ENCODE peak calls at places on chromosomes 7 and 10, in four cellular contexts. One of them, this sample, is unnamed.

GRCh38 chr10:71344916-71345557 is 26.0 kb downstream of the SLC29A3 start:
- DNase-seq in GM23338: no peak
- DNase-seq in heart left ventricle: no peak
- DNase-seq in brain microvascular endothelial cell: no peak
- DNase-seq in this sample: no peak

GRCh38 chr10:83965473-83965872 is 173.8 kb upstream of the GHITM start:
- DNase-seq in heart left ventricle: no peak
- DNase-seq in brain microvascular endothelial cell: no peak
- DNase-seq in GM23338: peak
- DNase-seq in this sample: no peak

GRCh38 chr7:80826520-80827237 is 92.2 kb downstream of the SEMA3C start:
- DNase-seq in GM23338: no peak
- DNase-seq in brain microvascular endothelial cell: peak
- DNase-seq in heart left ventricle: no peak
- DNase-seq in this sample: peak

GRCh38 chr10:123146013-123146891 is 1.7 kb upstream of the HMX2 start:
- DNase-seq in brain microvascular endothelial cell: no peak
- DNase-seq in GM23338: peak
- DNase-seq in heart left ventricle: no peak
- DNase-seq in this sample: no peak

GRCh38 chr10:128130051-128130450 is 3.8 kb upstream of the MKI67 start:
- DNase-seq in GM23338: no peak
- DNase-seq in brain microvascular endothelial cell: no peak
- DNase-seq in heart left ventricle: no peak
- DNase-seq in this sample: peak

GRCh38 chr7:48780862-48781261 is 143.5 kb upstream of the CDC14C start:
- DNase-seq in heart left ventricle: no peak
- DNase-seq in brain microvascular endothelial cell: no peak
- DNase-seq in GM23338: no peak
- DNase-seq in this sample: no peak

GRCh38 chr10:62047240-62047897 is 145.9 kb downstream of the ARID5B start:
- DNase-seq in heart left ventricle: no peak
- DNase-seq in GM23338: no peak
- DNase-seq in brain microvascular endothelial cell: peak
- DNase-seq in this sample: no peak

GRCh38 chr10:78997635-78998618 is 70.8 kb upstream of the ZMIZ1 start:
- DNase-seq in brain microvascular endothelial cell: no peak
- DNase-seq in GM23338: no peak
- DNase-seq in heart left ventricle: no peak
- DNase-seq in this sample: no peak

GRCh38 chr7:1873070-1873405 is 203.0 kb downstream of the ELFN1 start:
- DNase-seq in brain microvascular endothelial cell: no peak
- DNase-seq in heart left ventricle: no peak
- DNase-seq in GM23338: no peak
- DNase-seq in this sample: no peak

DNA sequence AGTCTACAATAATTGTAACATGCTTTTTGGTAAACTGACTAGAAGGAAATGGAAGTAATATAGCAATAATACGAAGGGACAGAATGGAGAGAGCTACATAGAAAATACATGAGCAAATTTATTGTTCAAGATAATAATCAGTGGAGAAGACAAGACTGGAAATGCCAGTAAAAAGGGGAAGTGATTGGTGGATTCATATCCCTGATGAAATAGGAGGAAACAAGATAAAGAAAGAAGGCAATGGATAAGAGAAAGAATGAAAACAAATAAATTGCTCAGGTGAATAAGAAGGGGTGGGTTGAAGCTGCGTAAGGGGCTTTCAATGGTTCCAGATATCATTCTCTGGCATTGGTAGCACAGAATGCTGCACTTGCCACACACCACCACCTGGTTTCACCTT is 135.9 kb downstream of the LRRN3 start:
- DNase-seq in GM23338: no peak
- DNase-seq in heart left ventricle: no peak
- DNase-seq in brain microvascular endothelial cell: no peak
- DNase-seq in this sample: no peak
- TF ChIP-seq CTCF in GM23338: no peak
- TF ChIP-seq CTCF in heart left ventricle: no peak
- TF ChIP-seq CTCF in brain microvascular endothelial cell: no peak
- TF ChIP-seq CTCF in this sample: no peak

DNA sequence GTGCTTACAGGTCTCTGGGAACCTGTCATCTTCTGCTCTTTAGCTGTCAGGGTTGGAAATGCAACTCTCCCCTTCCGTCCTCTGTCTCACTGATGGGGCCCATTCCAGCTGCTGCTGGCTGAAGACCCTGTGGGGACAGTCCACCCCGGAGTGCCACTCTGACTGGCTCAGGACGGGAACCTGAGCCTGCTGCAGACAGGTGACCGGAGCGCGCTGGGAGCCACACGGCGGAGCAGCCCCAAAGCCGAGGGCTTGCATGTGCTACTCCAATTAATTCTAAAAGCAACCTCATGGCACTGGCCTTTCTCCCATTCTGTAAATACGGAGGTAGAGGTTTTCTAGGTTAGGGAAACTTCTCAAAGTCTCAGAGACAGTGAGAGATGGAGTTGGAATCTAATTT is 223.5 kb upstream of the PITRM1 start:
- DNase-seq in heart left ventricle: no peak
- DNase-seq in brain microvascular endothelial cell: no peak
- DNase-seq in GM23338: no peak
- DNase-seq in this sample: no peak
- H3K27ac ChIP-seq in heart left ventricle: peak
- H3K27ac ChIP-seq in brain microvascular endothelial cell: no peak
- H3K27ac ChIP-seq in GM23338: no peak
- H3K27ac ChIP-seq in this sample: no peak

GRCh38 chr7:31055501-31055900 is 3.4 kb downstream of the ADCYAP1R1 start:
- DNase-seq in GM23338: no peak
- DNase-seq in heart left ventricle: no peak
- DNase-seq in brain microvascular endothelial cell: no peak
- DNase-seq in this sample: no peak

GRCh38 chr7:31054608-31055273 is 2.6 kb downstream of the ADCYAP1R1 start:
- DNase-seq in brain microvascular endothelial cell: no peak
- DNase-seq in heart left ventricle: no peak
- DNase-seq in GM23338: no peak
- DNase-seq in this sample: no peak

GRCh38 chr7:31058688-31059087 is 6.6 kb downstream of the ADCYAP1R1 start:
- DNase-seq in GM23338: no peak
- DNase-seq in brain microvascular endothelial cell: no peak
- DNase-seq in heart left ventricle: no peak
- DNase-seq in this sample: no peak

GRCh38 chr7:31058122-31058521 is 6.0 kb downstream of the ADCYAP1R1 start:
- DNase-seq in heart left ventricle: no peak
- DNase-seq in brain microvascular endothelial cell: peak
- DNase-seq in GM23338: no peak
- DNase-seq in this sample: peak

DNA sequence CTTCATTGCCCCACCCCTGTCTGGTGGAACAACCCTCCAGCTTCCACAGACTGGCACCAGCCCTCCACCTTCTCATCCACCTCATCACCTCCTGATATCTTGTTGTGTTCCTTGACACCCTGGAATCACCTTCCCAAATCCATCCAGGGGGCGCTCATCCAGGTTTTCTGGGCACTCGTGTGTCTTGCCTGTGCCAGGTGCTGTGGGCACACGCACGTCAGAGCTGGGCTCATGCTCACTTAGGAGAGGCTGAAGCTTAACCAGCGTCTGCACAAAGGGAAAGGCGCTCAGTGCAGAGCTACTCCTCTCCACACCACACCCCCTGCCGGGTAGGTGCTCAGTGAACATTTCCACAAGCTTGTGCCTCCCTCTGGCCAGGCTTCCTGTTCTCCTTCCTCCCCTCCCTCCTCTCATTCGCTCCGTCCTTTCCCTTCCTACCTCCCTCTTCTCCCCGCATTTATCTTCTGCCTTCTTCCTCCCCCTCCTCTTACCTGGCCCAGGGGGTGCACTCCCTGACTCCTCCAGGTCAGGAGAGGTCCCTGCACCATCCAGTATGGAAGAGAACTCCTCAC is 4.8 kb downstream of the ADCYAP1R1 start:
- DNase-seq in GM23338: peak
- DNase-seq in brain microvascular endothelial cell: no peak
- DNase-seq in heart left ventricle: no peak
- DNase-seq in this sample: no peak
- TF ChIP-seq CTCF in GM23338: peak
- TF ChIP-seq CTCF in brain microvascular endothelial cell: no peak
- TF ChIP-seq CTCF in heart left ventricle: no peak
- TF ChIP-seq CTCF in this sample: peak

GRCh38 chr10:22599048-22599561 is 115.3 kb downstream of the PIP4K2A start:
- DNase-seq in heart left ventricle: no peak
- DNase-seq in brain microvascular endothelial cell: peak
- DNase-seq in GM23338: no peak
- DNase-seq in this sample: peak
- H3K27ac ChIP-seq in heart left ventricle: no peak
- H3K27ac ChIP-seq in brain microvascular endothelial cell: peak
- H3K27ac ChIP-seq in GM23338: no peak
- H3K27ac ChIP-seq in this sample: peak

GRCh38 chr10:44344727-44345126 is 40.2 kb downstream of the CXCL12 start:
- DNase-seq in heart left ventricle: no peak
- DNase-seq in GM23338: no peak
- DNase-seq in brain microvascular endothelial cell: no peak
- DNase-seq in this sample: no peak

GRCh38 chr10:44341901-44342300 is 43.0 kb downstream of the CXCL12 start:
- DNase-seq in brain microvascular endothelial cell: no peak
- DNase-seq in GM23338: no peak
- DNase-seq in heart left ventricle: no peak
- DNase-seq in this sample: no peak

GRCh38 chr10:44340557-44340956 is 44.3 kb downstream of the CXCL12 start:
- DNase-seq in brain microvascular endothelial cell: no peak
- DNase-seq in heart left ventricle: no peak
- DNase-seq in GM23338: no peak
- DNase-seq in this sample: no peak

GRCh38 chr10:44347609-44348400 is 37.1 kb downstream of the CXCL12 start:
- DNase-seq in GM23338: peak
- DNase-seq in brain microvascular endothelial cell: no peak
- DNase-seq in heart left ventricle: no peak
- DNase-seq in this sample: no peak

DNA sequence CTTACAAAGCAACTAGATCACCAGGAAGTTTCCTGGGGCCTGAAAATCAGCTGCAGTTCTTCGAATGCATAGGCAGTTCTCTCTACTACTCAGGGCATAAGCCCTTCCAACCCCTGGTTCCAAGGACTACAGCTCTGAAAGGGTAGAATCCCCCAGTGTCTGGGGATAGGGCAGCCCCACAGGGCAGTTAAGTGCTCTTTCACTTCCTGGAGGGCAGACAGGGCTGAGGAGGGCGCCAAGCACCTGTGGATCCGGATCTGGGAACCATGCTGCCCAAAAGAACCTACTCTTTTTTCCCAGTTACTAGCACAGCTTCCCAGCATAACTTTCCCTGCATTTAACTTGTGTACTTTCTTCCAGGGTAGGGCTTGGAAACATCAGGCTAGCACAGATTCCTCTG is 41.1 kb downstream of the CXCL12 start:
- DNase-seq in heart left ventricle: no peak
- DNase-seq in GM23338: peak
- DNase-seq in brain microvascular endothelial cell: no peak
- DNase-seq in this sample: no peak
- TF ChIP-seq CTCF in heart left ventricle: no peak
- TF ChIP-seq CTCF in GM23338: peak
- TF ChIP-seq CTCF in brain microvascular endothelial cell: no peak
- TF ChIP-seq CTCF in this sample: no peak

GRCh38 chr10:48684792-48685651 is at the start of gene WDFY4:
- DNase-seq in brain microvascular endothelial cell: no peak
- DNase-seq in heart left ventricle: no peak
- DNase-seq in GM23338: no peak
- DNase-seq in this sample: no peak
- H3K27ac ChIP-seq in brain microvascular endothelial cell: no peak
- H3K27ac ChIP-seq in heart left ventricle: no peak
- H3K27ac ChIP-seq in GM23338: no peak
- H3K27ac ChIP-seq in this sample: no peak

This sample was measured in foreskin keratinocyte.